ENCODE peak calls at places on chromosomes 6 and 20, in ten cellular contexts. One of them, this sample, is unnamed.

GRCh38 chr6:121435444-121436069 is at the start of gene GJA1:
- DNase-seq in fibroblast of villous mesenchyme: peak; percentile 94
- DNase-seq in A673: peak; percentile 96
- DNase-seq in stomach: no peak
- DNase-seq in AG09309: peak; percentile 58
- DNase-seq in fibroblast of the aortic adventitia: peak; percentile 93
- DNase-seq in mammary epithelial cell: peak; percentile 83
- DNase-seq in sigmoid colon: no peak
- DNase-seq in brain microvascular endothelial cell: peak; percentile 85
- DNase-seq in choroid plexus epithelial cell: peak; percentile 89
- DNase-seq in this sample: no peak

GRCh38 chr6:84967389-84967788 is 203.0 kb upstream of the TBX18 start:
- DNase-seq in A673: peak; percentile 81
- DNase-seq in stomach: no peak
- DNase-seq in fibroblast of villous mesenchyme: peak; percentile 41
- DNase-seq in sigmoid colon: no peak
- DNase-seq in choroid plexus epithelial cell: peak; percentile 79
- DNase-seq in mammary epithelial cell: peak; percentile 27
- DNase-seq in AG09309: no peak
- DNase-seq in fibroblast of the aortic adventitia: peak; percentile 65
- DNase-seq in brain microvascular endothelial cell: peak; percentile 56
- DNase-seq in this sample: no peak

GRCh38 chr6:135995160-135995898 is 143.8 kb downstream of the PDE7B start:
- DNase-seq in choroid plexus epithelial cell: peak; percentile 90
- DNase-seq in brain microvascular endothelial cell: peak; percentile 76
- DNase-seq in AG09309: no peak
- DNase-seq in mammary epithelial cell: peak; percentile 62
- DNase-seq in A673: no peak
- DNase-seq in stomach: no peak
- DNase-seq in sigmoid colon: no peak
- DNase-seq in fibroblast of the aortic adventitia: peak; percentile 85
- DNase-seq in fibroblast of villous mesenchyme: peak; percentile 65
- DNase-seq in this sample: no peak

GRCh38 chr6:157227202-157228166 is 95.8 kb downstream of the TMEM242 start:
- DNase-seq in mammary epithelial cell: no peak
- DNase-seq in AG09309: no peak
- DNase-seq in fibroblast of villous mesenchyme: no peak
- DNase-seq in choroid plexus epithelial cell: peak; percentile 33
- DNase-seq in brain microvascular endothelial cell: peak; percentile 7
- DNase-seq in A673: peak; percentile 43
- DNase-seq in sigmoid colon: peak; percentile 40
- DNase-seq in stomach: no peak
- DNase-seq in fibroblast of the aortic adventitia: no peak
- DNase-seq in this sample: peak; percentile 47

GRCh38 chr20:53800883-53801604 is 207.4 kb upstream of the ZNF217 start:
- DNase-seq in AG09309: no peak
- DNase-seq in fibroblast of villous mesenchyme: peak; percentile 35
- DNase-seq in A673: no peak
- DNase-seq in sigmoid colon: no peak
- DNase-seq in brain microvascular endothelial cell: no peak
- DNase-seq in choroid plexus epithelial cell: no peak
- DNase-seq in stomach: peak; percentile 44
- DNase-seq in mammary epithelial cell: no peak
- DNase-seq in fibroblast of the aortic adventitia: no peak
- DNase-seq in this sample: no peak

GRCh38 chr6:16674666-16675392 is 86.4 kb downstream of the ATXN1 start:
- DNase-seq in fibroblast of villous mesenchyme: peak; percentile 74
- DNase-seq in choroid plexus epithelial cell: peak; percentile 55
- DNase-seq in fibroblast of the aortic adventitia: peak; percentile 67
- DNase-seq in mammary epithelial cell: no peak
- DNase-seq in AG09309: peak; percentile 71
- DNase-seq in brain microvascular endothelial cell: peak; percentile 48
- DNase-seq in A673: no peak
- DNase-seq in stomach: no peak
- DNase-seq in sigmoid colon: no peak
- DNase-seq in this sample: no peak

GRCh38 chr6:7463785-7464184 is 74.2 kb downstream of the RIOK1 start:
- DNase-seq in fibroblast of villous mesenchyme: peak; percentile 52
- DNase-seq in choroid plexus epithelial cell: peak; percentile 14
- DNase-seq in brain microvascular endothelial cell: no peak
- DNase-seq in AG09309: no peak
- DNase-seq in A673: no peak
- DNase-seq in stomach: no peak
- DNase-seq in fibroblast of the aortic adventitia: peak; percentile 47
- DNase-seq in sigmoid colon: no peak
- DNase-seq in mammary epithelial cell: peak; percentile 65
- DNase-seq in this sample: no peak

GRCh38 chr6:38131527-38131965 is 312.0 kb downstream of the ZFAND3 start:
- DNase-seq in A673: no peak
- DNase-seq in fibroblast of the aortic adventitia: peak; percentile 98
- DNase-seq in stomach: no peak
- DNase-seq in AG09309: peak; percentile 87
- DNase-seq in choroid plexus epithelial cell: peak; percentile 94
- DNase-seq in brain microvascular endothelial cell: peak; percentile 93
- DNase-seq in sigmoid colon: no peak
- DNase-seq in fibroblast of villous mesenchyme: peak; percentile 92
- DNase-seq in mammary epithelial cell: peak; percentile 97
- DNase-seq in this sample: no peak

GRCh38 chr6:39555136-39555535 is 170.1 kb downstream of the KIF6 start:
- DNase-seq in A673: no peak
- DNase-seq in fibroblast of the aortic adventitia: no peak
- DNase-seq in mammary epithelial cell: no peak
- DNase-seq in sigmoid colon: no peak
- DNase-seq in brain microvascular endothelial cell: no peak
- DNase-seq in choroid plexus epithelial cell: no peak
- DNase-seq in AG09309: no peak
- DNase-seq in fibroblast of villous mesenchyme: no peak
- DNase-seq in stomach: no peak
- DNase-seq in this sample: no peak
- TF ChIP-seq CTCF in A673: no peak
- TF ChIP-seq CTCF in fibroblast of the aortic adventitia: no peak
- TF ChIP-seq CTCF in mammary epithelial cell: no peak
- TF ChIP-seq CTCF in sigmoid colon: no peak
- TF ChIP-seq CTCF in brain microvascular endothelial cell: no peak
- TF ChIP-seq CTCF in choroid plexus epithelial cell: no peak
- TF ChIP-seq CTCF in AG09309: no peak
- TF ChIP-seq CTCF in fibroblast of villous mesenchyme: no peak
- TF ChIP-seq CTCF in stomach: no peak
- TF ChIP-seq CTCF in this sample: no peak

GRCh38 chr20:61735503-61735785 is 330.2 kb downstream of the TAF4 start:
- DNase-seq in A673: no peak
- DNase-seq in fibroblast of the aortic adventitia: no peak
- DNase-seq in choroid plexus epithelial cell: no peak
- DNase-seq in mammary epithelial cell: no peak
- DNase-seq in sigmoid colon: no peak
- DNase-seq in fibroblast of villous mesenchyme: no peak
- DNase-seq in stomach: no peak
- DNase-seq in AG09309: no peak
- DNase-seq in brain microvascular endothelial cell: no peak
- DNase-seq in this sample: no peak

GRCh38 chr20:61734733-61735502 is 330.8 kb downstream of the TAF4 start:
- DNase-seq in A673: no peak
- DNase-seq in mammary epithelial cell: no peak
- DNase-seq in fibroblast of the aortic adventitia: no peak
- DNase-seq in sigmoid colon: no peak
- DNase-seq in brain microvascular endothelial cell: no peak
- DNase-seq in AG09309: no peak
- DNase-seq in stomach: no peak
- DNase-seq in fibroblast of villous mesenchyme: no peak
- DNase-seq in choroid plexus epithelial cell: no peak
- DNase-seq in this sample: no peak

GRCh38 chr20:61737346-61737745 is 328.3 kb downstream of the TAF4 start:
- DNase-seq in fibroblast of villous mesenchyme: no peak
- DNase-seq in A673: no peak
- DNase-seq in brain microvascular endothelial cell: no peak
- DNase-seq in mammary epithelial cell: no peak
- DNase-seq in choroid plexus epithelial cell: no peak
- DNase-seq in AG09309: no peak
- DNase-seq in stomach: no peak
- DNase-seq in sigmoid colon: no peak
- DNase-seq in fibroblast of the aortic adventitia: no peak
- DNase-seq in this sample: no peak

GRCh38 chr20:61736751-61737310 is 328.9 kb downstream of the TAF4 start:
- DNase-seq in choroid plexus epithelial cell: no peak
- DNase-seq in fibroblast of the aortic adventitia: no peak
- DNase-seq in fibroblast of villous mesenchyme: no peak
- DNase-seq in sigmoid colon: no peak
- DNase-seq in mammary epithelial cell: no peak
- DNase-seq in AG09309: no peak
- DNase-seq in stomach: no peak
- DNase-seq in A673: no peak
- DNase-seq in brain microvascular endothelial cell: no peak
- DNase-seq in this sample: no peak

DNA sequence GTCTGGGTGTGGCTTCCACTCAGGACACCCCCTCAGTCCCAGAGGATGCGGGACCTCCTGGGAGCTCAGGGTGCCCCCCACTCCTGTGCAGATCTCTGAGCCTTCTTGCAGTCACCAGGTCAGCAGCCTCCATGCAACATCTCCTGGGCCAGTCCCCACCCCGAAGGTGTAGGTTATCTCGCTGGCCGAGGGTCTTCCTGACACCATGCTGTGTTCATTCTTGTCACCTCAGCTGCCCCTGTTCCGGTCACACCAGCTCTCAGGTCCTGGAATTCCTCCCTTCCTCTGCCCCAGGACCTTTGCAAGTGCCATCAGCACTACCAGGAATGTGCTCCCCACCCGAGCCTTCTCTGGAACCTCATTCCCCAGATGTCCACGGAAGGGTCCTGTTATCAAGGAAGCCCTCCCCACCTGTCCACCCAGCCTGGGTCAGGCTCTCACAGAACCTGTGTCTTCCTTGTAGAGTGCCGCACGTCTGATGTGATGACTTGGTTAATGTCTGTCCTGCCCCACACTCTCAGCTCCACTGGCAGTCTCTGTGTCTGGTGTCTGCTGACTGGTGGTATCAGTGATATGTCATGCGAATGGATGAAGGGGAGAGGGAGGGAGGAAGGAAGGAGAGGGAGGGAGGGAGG is 329.6 kb downstream of the TAF4 start:
- DNase-seq in A673: no peak
- DNase-seq in fibroblast of villous mesenchyme: no peak
- DNase-seq in brain microvascular endothelial cell: no peak
- DNase-seq in stomach: no peak
- DNase-seq in choroid plexus epithelial cell: no peak
- DNase-seq in fibroblast of the aortic adventitia: no peak
- DNase-seq in AG09309: no peak
- DNase-seq in sigmoid colon: no peak
- DNase-seq in mammary epithelial cell: no peak
- DNase-seq in this sample: no peak
- TF ChIP-seq CTCF in A673: no peak
- TF ChIP-seq CTCF in fibroblast of villous mesenchyme: no peak
- TF ChIP-seq CTCF in brain microvascular endothelial cell: no peak
- TF ChIP-seq CTCF in stomach: no peak
- TF ChIP-seq CTCF in choroid plexus epithelial cell: no peak
- TF ChIP-seq CTCF in fibroblast of the aortic adventitia: no peak
- TF ChIP-seq CTCF in AG09309: no peak
- TF ChIP-seq CTCF in sigmoid colon: no peak
- TF ChIP-seq CTCF in mammary epithelial cell: no peak
- TF ChIP-seq CTCF in this sample: no peak

GRCh38 chr6:105072799-105073199 is 107.0 kb downstream of the POPDC3 start:
- DNase-seq in brain microvascular endothelial cell: no peak
- DNase-seq in sigmoid colon: no peak
- DNase-seq in A673: no peak
- DNase-seq in AG09309: no peak
- DNase-seq in fibroblast of villous mesenchyme: peak; percentile 79
- DNase-seq in fibroblast of the aortic adventitia: peak; percentile 18
- DNase-seq in stomach: no peak
- DNase-seq in mammary epithelial cell: peak; percentile 60
- DNase-seq in choroid plexus epithelial cell: peak; percentile 67
- DNase-seq in this sample: no peak

GRCh38 chr6:105075210-105075609 is 104.6 kb downstream of the POPDC3 start:
- DNase-seq in sigmoid colon: no peak
- DNase-seq in choroid plexus epithelial cell: no peak
- DNase-seq in brain microvascular endothelial cell: no peak
- DNase-seq in stomach: no peak
- DNase-seq in mammary epithelial cell: no peak
- DNase-seq in AG09309: no peak
- DNase-seq in fibroblast of villous mesenchyme: no peak
- DNase-seq in fibroblast of the aortic adventitia: no peak
- DNase-seq in A673: no peak
- DNase-seq in this sample: no peak

GRCh38 chr6:105080279-105080678 is 99.5 kb downstream of the POPDC3 start:
- DNase-seq in mammary epithelial cell: no peak
- DNase-seq in choroid plexus epithelial cell: no peak
- DNase-seq in stomach: no peak
- DNase-seq in AG09309: no peak
- DNase-seq in fibroblast of the aortic adventitia: no peak
- DNase-seq in sigmoid colon: no peak
- DNase-seq in A673: no peak
- DNase-seq in brain microvascular endothelial cell: no peak
- DNase-seq in fibroblast of villous mesenchyme: no peak
- DNase-seq in this sample: no peak

DNA sequence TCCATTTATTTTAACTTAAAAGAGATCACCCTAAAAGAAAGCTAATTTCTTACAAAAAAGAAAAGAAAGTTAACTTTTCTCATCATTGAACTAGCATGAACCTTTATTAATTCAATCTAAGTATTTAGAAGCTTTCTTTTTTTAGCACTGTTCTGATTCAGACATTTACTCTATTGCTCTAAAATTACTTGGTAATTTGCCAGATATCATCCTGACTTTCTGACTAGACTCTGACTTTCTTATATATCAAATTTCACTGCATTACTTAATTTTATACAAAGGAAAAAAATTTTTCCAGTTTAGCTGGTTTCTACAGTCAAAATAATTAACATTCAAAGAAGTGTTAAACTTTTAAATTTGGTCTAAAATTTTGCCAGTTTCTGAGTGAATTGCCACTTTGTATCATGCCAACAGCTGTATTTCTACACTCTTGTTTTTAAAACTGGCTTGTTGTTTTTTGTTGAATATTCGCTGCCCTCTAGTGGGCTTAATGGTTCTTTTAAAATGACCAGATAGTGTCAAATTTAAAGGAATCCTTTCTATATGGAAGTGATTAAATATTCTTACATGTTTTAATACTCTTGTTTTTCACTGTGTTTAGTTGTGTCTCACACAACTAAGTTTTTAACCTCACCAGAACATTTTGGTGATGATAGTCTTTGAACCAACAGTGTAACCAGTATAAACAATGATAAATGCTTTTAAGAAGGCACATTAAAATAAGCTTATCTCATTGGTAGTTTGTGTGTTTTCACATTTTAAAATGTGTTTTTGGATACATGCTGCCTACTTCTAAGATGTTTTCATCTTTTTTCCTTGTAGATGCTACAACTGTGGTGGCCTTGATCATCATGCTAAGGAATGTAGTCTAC is 102.0 kb downstream of the POPDC3 start:
- DNase-seq in sigmoid colon: no peak
- DNase-seq in A673: peak; percentile 77
- DNase-seq in mammary epithelial cell: peak; percentile 32
- DNase-seq in brain microvascular endothelial cell: peak; percentile 15
- DNase-seq in AG09309: peak; percentile 27
- DNase-seq in stomach: no peak
- DNase-seq in fibroblast of villous mesenchyme: peak; percentile 68
- DNase-seq in choroid plexus epithelial cell: peak; percentile 74
- DNase-seq in fibroblast of the aortic adventitia: peak; percentile 73
- DNase-seq in this sample: no peak
- TF ChIP-seq CTCF in sigmoid colon: peak; percentile 59
- TF ChIP-seq CTCF in A673: peak; percentile 73
- TF ChIP-seq CTCF in mammary epithelial cell: peak; percentile 53
- TF ChIP-seq CTCF in brain microvascular endothelial cell: peak; percentile 30
- TF ChIP-seq CTCF in AG09309: peak; percentile 45
- TF ChIP-seq CTCF in stomach: no peak
- TF ChIP-seq CTCF in fibroblast of villous mesenchyme: peak; percentile 52
- TF ChIP-seq CTCF in choroid plexus epithelial cell: peak; percentile 53
- TF ChIP-seq CTCF in fibroblast of the aortic adventitia: peak; percentile 50
- TF ChIP-seq CTCF in this sample: peak; percentile 83

DNA sequence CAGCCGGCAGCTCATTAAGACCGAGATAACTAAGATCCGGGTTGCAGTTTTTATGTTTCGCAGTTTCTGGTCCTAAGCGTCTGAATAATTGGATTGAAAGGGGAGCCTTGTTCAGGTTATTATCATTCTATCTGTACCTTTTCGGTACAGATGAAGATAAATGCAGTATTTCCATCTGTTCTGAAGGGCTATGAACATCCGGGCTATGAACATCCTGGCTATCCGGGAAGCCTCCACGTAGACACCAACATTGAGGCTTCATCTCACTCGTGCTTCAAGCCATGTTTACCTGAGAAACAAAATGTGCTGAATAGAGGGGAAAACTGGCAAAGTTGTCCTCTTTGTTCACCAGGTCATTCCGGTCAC is 399 bp upstream of the REPS1 start:
- DNase-seq in A673: no peak
- DNase-seq in brain microvascular endothelial cell: no peak
- DNase-seq in mammary epithelial cell: no peak
- DNase-seq in AG09309: no peak
- DNase-seq in fibroblast of the aortic adventitia: no peak
- DNase-seq in stomach: no peak
- DNase-seq in choroid plexus epithelial cell: peak; percentile 41
- DNase-seq in fibroblast of villous mesenchyme: no peak
- DNase-seq in sigmoid colon: no peak
- DNase-seq in this sample: no peak
- TF ChIP-seq CTCF in A673: no peak
- TF ChIP-seq CTCF in brain microvascular endothelial cell: no peak
- TF ChIP-seq CTCF in mammary epithelial cell: no peak
- TF ChIP-seq CTCF in AG09309: no peak
- TF ChIP-seq CTCF in fibroblast of the aortic adventitia: no peak
- TF ChIP-seq CTCF in stomach: no peak
- TF ChIP-seq CTCF in choroid plexus epithelial cell: no peak
- TF ChIP-seq CTCF in fibroblast of villous mesenchyme: no peak
- TF ChIP-seq CTCF in sigmoid colon: peak; percentile 50
- TF ChIP-seq CTCF in this sample: no peak

This sample was measured in type B pancreatic cell.